ENCODE peak calls at places on chromosomes 1 and 21, in seven cellular contexts. S, U, L, R, W, T and O are unnamed samples.
A peak's percentile ranks its signal among the peaks of the same experiment; 100 is the strongest.

GRCh38 chr1:200207711-200208126 is 180.2 kb downstream of the NR5A2 start:
- DNase-seq in R (no peak), S (no peak), L (no peak), U (no peak), W (no peak), T (no peak), O (no peak)

GRCh38 chr1:39213511-39214002 is 9.1 kb downstream of the MACF1 start:
- DNase-seq in S (no peak), T (no peak), U (no peak), R (no peak), L (no peak), W (no peak), O (no peak)

GRCh38 chr1:206714331-206715058 is 29.8 kb downstream of the MAPKAPK2 start:
- DNase-seq in S (no peak), T (no peak), R (no peak), L (peak; percentile 87), W (no peak), U (peak; percentile 50), O (peak; percentile 92)

GRCh38 chr1:56777972-56778371 is 41.2 kb downstream of the FYB2 start:
- DNase-seq in U (no peak), S (no peak), R (no peak), W (no peak), L (no peak), T (no peak), O (no peak)

GRCh38 chr1:19737413-19737812 is 62.3 kb downstream of the TMCO4 start:
- DNase-seq in R (no peak), L (no peak), W (no peak), S (no peak), T (no peak), U (no peak), O (peak; percentile 89)

GRCh38 chr21:37407719-37408455 is 41.3 kb downstream of the DYRK1A start:
- DNase-seq in W (no peak), U (no peak), R (no peak), L (no peak), S (no peak), T (no peak), O (peak; percentile 49)

GRCh38 chr1:172530000-172530399 is 3.0 kb upstream of the SUCO start:
- DNase-seq in U (no peak), R (no peak), S (no peak), W (no peak), T (no peak), L (no peak), O (no peak)

GRCh38 chr1:211145944-211146343 is 12.0 kb upstream of the KCNH1 start:
- DNase-seq in W (no peak), S (no peak), L (no peak), U (peak; percentile 65), T (no peak), R (no peak), O (peak; percentile 46)

GRCh38 chr1:178282949-178283367 is 189.1 kb downstream of the RASAL2 start:
- DNase-seq in R (no peak), L (no peak), T (no peak), U (no peak), W (no peak), S (no peak), O (peak; percentile 32)

GRCh38 chr1:209989525-209989924 is 51.5 kb downstream of the SYT14 start:
- DNase-seq in R (no peak), L (no peak), W (no peak), S (no peak), T (no peak), U (no peak), O (peak; percentile 1)

GRCh38 chr1:159311679-159312078 is 9.5 kb downstream of the FCER1A start:
- DNase-seq in W (no peak), S (no peak), T (no peak), R (no peak), L (no peak), U (no peak), O (no peak)

GRCh38 chr1:91018006-91018405 is 3.8 kb downstream of the ZNF644 start:
- DNase-seq in S (no peak), R (no peak), W (no peak), T (no peak), L (no peak), U (no peak), O (no peak)

GRCh38 chr1:59549903-59550302 is 253.0 kb downstream of the FGGY start:
- DNase-seq in U (peak; percentile 18), S (no peak), W (no peak), T (no peak), L (peak; percentile 27), R (no peak), O (no peak)

GRCh38 chr1:62437273-62437945 is 560 bp downstream of the USP1 start:
- DNase-seq in W (no peak), S (no peak), R (no peak), T (no peak), U (no peak), L (no peak), O (peak; percentile 61)

GRCh38 chr21:36035381-36035791 is 24.9 kb downstream of the SETD4 start:
- DNase-seq in L (no peak), T (no peak), R (no peak), W (no peak), S (no peak), U (no peak), O (peak; percentile 7)

GRCh38 chr1:67429011-67429527 is 1.1 kb downstream of the SERBP1 start:
- DNase-seq in T (no peak), U (no peak), R (no peak), S (no peak), L (peak; percentile 20), W (no peak), O (peak; percentile 34)

GRCh38 chr1:86068841-86069756 is 87.5 kb downstream of the COL24A1 start:
- DNase-seq in L (no peak), U (no peak), S (no peak), R (no peak), W (no peak), T (no peak), O (no peak)

GRCh38 chr21:14712121-14712520 is 166.0 kb upstream of the SAMSN1 start:
- DNase-seq in L (no peak), U (no peak), T (no peak), S (no peak), R (no peak), W (no peak), O (no peak)

DNA sequence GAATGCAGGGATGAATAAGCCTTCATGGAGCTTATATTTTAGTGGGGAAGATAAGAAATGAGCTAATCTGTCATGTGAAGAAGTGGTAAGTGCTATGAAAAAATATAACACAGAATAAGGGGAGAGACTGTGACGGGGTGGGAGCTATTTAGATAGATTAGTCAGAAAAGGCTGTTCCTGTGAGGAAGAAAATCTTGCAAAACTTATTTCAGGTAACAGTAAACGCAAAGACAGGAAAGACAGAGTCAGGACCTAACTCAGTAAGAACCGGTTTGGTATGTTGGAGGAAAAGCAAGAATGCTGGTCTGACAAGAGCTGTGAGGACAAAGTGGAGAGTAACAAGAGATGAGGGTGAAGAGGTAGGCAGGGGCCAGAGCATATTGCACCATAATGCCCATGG is 22.0 kb downstream of the GNAI3 start:
- DNase-seq in L (no peak), W (no peak), T (no peak), U (no peak), R (no peak), S (no peak), O (no peak)
- H3K4me1 ChIP-seq in L (peaks cover 12% of the 10 kb centered on the region), W (peaks cover 1% of the 10 kb centered on the region), T (peaks cover 88% of the 10 kb centered on the region), U (peaks cover 75% of the 10 kb centered on the region), R (peaks cover 78% of the 10 kb centered on the region), S (peaks cover 2% of the 10 kb centered on the region), O (peaks cover 11% of the 10 kb centered on the region)

DNA sequence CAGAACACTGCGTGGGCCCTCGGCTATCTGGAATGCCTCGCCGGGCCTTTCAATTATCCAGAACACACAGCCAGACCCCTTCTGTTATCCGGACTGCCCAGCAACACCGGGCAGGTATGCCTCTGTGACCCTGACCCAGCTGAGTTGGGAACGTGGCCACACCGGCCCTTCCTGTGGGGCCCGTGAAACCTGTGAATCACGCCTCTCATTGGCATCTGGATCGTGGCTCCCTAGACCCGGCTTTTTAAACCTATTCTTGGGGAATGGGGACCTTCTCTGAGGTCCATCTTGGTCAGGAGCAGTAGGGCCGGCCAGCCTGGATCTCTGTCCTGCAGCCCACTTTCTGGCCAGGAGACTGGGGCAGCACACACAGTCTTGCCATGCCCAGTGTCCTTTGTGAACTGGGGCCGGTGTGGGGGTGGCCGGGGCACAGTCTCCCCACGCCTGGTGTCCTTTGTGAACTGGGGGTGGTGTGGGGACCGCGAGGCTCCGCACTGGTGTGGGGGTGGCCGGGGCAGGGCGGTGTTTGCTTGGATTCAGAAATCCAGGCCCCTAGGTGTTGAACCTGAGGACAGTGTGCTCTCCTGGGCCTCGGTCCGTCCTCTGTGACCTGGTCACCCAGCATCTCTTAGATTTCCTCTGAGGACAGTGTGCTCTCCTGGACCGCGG is 11.1 kb downstream of the COL18A1 start:
- DNase-seq in L (no peak), T (peak; percentile 13), W (no peak), R (peak; percentile 12), S (no peak), U (no peak), O (no peak)
- H3K27ac ChIP-seq in L (no peak overlapping the region), T (no peak overlapping the region), W (peak overlapping the region; percentile 93), R (no peak overlapping the region), S (no peak overlapping the region), U (no peak overlapping the region), O (no peak overlapping the region)

GRCh38 chr21:41927727-41928409 is 25.9 kb downstream of the C2CD2 start:
- DNase-seq in T (no peak), W (no peak), S (no peak), R (no peak), U (no peak), L (no peak), O (no peak)
- H3K4me1 ChIP-seq in T (peaks cover 68% of the 10 kb centered on the region), W (peaks cover 39% of the 10 kb centered on the region), S (peaks cover 4% of the 10 kb centered on the region), R (peaks cover 51% of the 10 kb centered on the region), U (peaks cover 48% of the 10 kb centered on the region), L (peaks cover 66% of the 10 kb centered on the region), O (peaks cover 12% of the 10 kb centered on the region)

DNA sequence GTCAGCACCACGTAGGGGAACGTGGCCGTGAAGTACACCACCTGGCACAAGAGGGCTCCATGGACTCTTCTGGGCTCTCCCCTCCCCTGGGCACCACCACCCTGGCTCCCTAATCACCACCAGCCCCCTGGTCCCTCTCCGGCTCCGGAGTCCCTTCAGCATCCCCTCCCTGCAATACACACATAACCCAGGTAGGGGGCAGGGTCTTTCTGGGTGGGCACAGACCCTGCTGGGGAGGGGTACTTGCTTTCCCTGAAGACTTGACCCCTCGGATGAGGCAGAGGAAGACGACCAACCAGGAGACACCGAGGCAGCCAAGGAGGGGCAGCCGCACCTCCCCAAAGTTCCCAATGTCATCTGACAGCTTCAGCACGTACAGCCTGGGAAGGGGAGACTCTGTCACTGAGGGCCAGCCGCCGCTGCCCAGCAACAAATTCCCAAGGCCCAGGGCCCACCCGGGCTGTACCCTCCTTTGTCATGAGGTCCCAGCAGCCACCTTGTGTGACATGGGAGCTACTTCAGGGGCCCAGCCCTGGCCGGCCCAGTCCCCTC is 11.3 kb downstream of the CCDC24 start:
- DNase-seq in T (no peak), L (no peak), S (no peak), R (no peak), U (no peak), W (no peak), O (no peak)
- H3K27ac ChIP-seq in T (no peak overlapping the region), L (no peak overlapping the region), S (no peak overlapping the region), R (no peak overlapping the region), U (no peak overlapping the region), W (no peak overlapping the region), O (no peak overlapping the region)